ENCODE peak calls at places on chromosomes 2 and 18, in nine cellular contexts. One of them, this sample, is unnamed.

GRCh38 chr2:105328281-105329196 is 996 bp downstream of the TGFBRAP1 start:
- DNase-seq in A172: peak; percentile 18
- DNase-seq in heart right ventricle: no peak
- DNase-seq in activated T-helper 1 cell treated with Interleukin-2 at 50 U/mL for 16 hours: no peak
- DNase-seq in EH: peak; percentile 78
- DNase-seq in astrocyte of the spinal cord: no peak
- DNase-seq in transverse colon: peak; percentile 40
- DNase-seq in CD14-positive monocyte: no peak
- DNase-seq in H4: no peak
- DNase-seq in this sample: no peak

GRCh38 chr18:24003903-24004640 is 10.5 kb upstream of the TTC39C start:
- DNase-seq in EH: peak; percentile 80
- DNase-seq in astrocyte of the spinal cord: no peak
- DNase-seq in CD14-positive monocyte: no peak
- DNase-seq in H4: no peak
- DNase-seq in A172: no peak
- DNase-seq in heart right ventricle: no peak
- DNase-seq in transverse colon: no peak
- DNase-seq in activated T-helper 1 cell treated with Interleukin-2 at 50 U/mL for 16 hours: no peak
- DNase-seq in this sample: no peak

GRCh38 chr2:108444941-108445840 is 3.8 kb upstream of the GCC2 start:
- DNase-seq in activated T-helper 1 cell treated with Interleukin-2 at 50 U/mL for 16 hours: no peak
- DNase-seq in astrocyte of the spinal cord: no peak
- DNase-seq in heart right ventricle: no peak
- DNase-seq in transverse colon: no peak
- DNase-seq in EH: no peak
- DNase-seq in A172: no peak
- DNase-seq in H4: no peak
- DNase-seq in CD14-positive monocyte: no peak
- DNase-seq in this sample: no peak

GRCh38 chr2:156001851-156002250 is 330.7 kb downstream of the NR4A2 start:
- DNase-seq in heart right ventricle: no peak
- DNase-seq in CD14-positive monocyte: no peak
- DNase-seq in transverse colon: no peak
- DNase-seq in activated T-helper 1 cell treated with Interleukin-2 at 50 U/mL for 16 hours: no peak
- DNase-seq in A172: no peak
- DNase-seq in EH: no peak
- DNase-seq in H4: no peak
- DNase-seq in astrocyte of the spinal cord: no peak
- DNase-seq in this sample: no peak

GRCh38 chr2:108288534-108289106 is at the start of gene SULT1C2:
- DNase-seq in activated T-helper 1 cell treated with Interleukin-2 at 50 U/mL for 16 hours: no peak
- DNase-seq in astrocyte of the spinal cord: peak; percentile 91
- DNase-seq in heart right ventricle: no peak
- DNase-seq in EH: no peak
- DNase-seq in A172: peak; percentile 22
- DNase-seq in H4: peak; percentile 54
- DNase-seq in transverse colon: no peak
- DNase-seq in CD14-positive monocyte: no peak
- DNase-seq in this sample: no peak

GRCh38 chr18:34848695-34849094 is 138.6 kb downstream of the DTNA start:
- DNase-seq in heart right ventricle: no peak
- DNase-seq in EH: no peak
- DNase-seq in astrocyte of the spinal cord: no peak
- DNase-seq in activated T-helper 1 cell treated with Interleukin-2 at 50 U/mL for 16 hours: no peak
- DNase-seq in H4: no peak
- DNase-seq in CD14-positive monocyte: no peak
- DNase-seq in transverse colon: no peak
- DNase-seq in A172: no peak
- DNase-seq in this sample: no peak

GRCh38 chr2:38750011-38750792 is 959 bp downstream of the SRSF7 start:
- DNase-seq in heart right ventricle: peak; percentile 61
- DNase-seq in transverse colon: peak; percentile 72
- DNase-seq in CD14-positive monocyte: no peak
- DNase-seq in H4: peak; percentile 16
- DNase-seq in EH: peak; percentile 46
- DNase-seq in A172: no peak
- DNase-seq in astrocyte of the spinal cord: peak; percentile 30
- DNase-seq in activated T-helper 1 cell treated with Interleukin-2 at 50 U/mL for 16 hours: peak; percentile 41
- DNase-seq in this sample: no peak

GRCh38 chr2:170013802-170014551 is 164.0 kb upstream of the MYO3B start:
- DNase-seq in activated T-helper 1 cell treated with Interleukin-2 at 50 U/mL for 16 hours: no peak
- DNase-seq in heart right ventricle: no peak
- DNase-seq in CD14-positive monocyte: no peak
- DNase-seq in EH: no peak
- DNase-seq in astrocyte of the spinal cord: no peak
- DNase-seq in H4: no peak
- DNase-seq in A172: no peak
- DNase-seq in transverse colon: no peak
- DNase-seq in this sample: no peak

GRCh38 chr2:44943693-44944101 is 2.2 kb downstream of the SIX3 start:
- DNase-seq in EH: no peak
- DNase-seq in H4: no peak
- DNase-seq in A172: no peak
- DNase-seq in CD14-positive monocyte: no peak
- DNase-seq in transverse colon: no peak
- DNase-seq in activated T-helper 1 cell treated with Interleukin-2 at 50 U/mL for 16 hours: no peak
- DNase-seq in astrocyte of the spinal cord: no peak
- DNase-seq in heart right ventricle: no peak
- DNase-seq in this sample: no peak

GRCh38 chr18:52353589-52353988 is 13.6 kb downstream of the DCC start:
- DNase-seq in heart right ventricle: no peak
- DNase-seq in activated T-helper 1 cell treated with Interleukin-2 at 50 U/mL for 16 hours: no peak
- DNase-seq in A172: no peak
- DNase-seq in transverse colon: no peak
- DNase-seq in CD14-positive monocyte: no peak
- DNase-seq in EH: no peak
- DNase-seq in astrocyte of the spinal cord: no peak
- DNase-seq in H4: no peak
- DNase-seq in this sample: no peak

GRCh38 chr18:39190508-39190907 is 1624.9 kb upstream of the CELF4 start:
- DNase-seq in astrocyte of the spinal cord: no peak
- DNase-seq in transverse colon: no peak
- DNase-seq in CD14-positive monocyte: no peak
- DNase-seq in EH: no peak
- DNase-seq in H4: no peak
- DNase-seq in heart right ventricle: no peak
- DNase-seq in activated T-helper 1 cell treated with Interleukin-2 at 50 U/mL for 16 hours: no peak
- DNase-seq in A172: no peak
- DNase-seq in this sample: no peak

GRCh38 chr2:16625759-16626158 is 39.9 kb downstream of the CYRIA start:
- DNase-seq in heart right ventricle: no peak
- DNase-seq in CD14-positive monocyte: no peak
- DNase-seq in activated T-helper 1 cell treated with Interleukin-2 at 50 U/mL for 16 hours: no peak
- DNase-seq in astrocyte of the spinal cord: no peak
- DNase-seq in A172: no peak
- DNase-seq in transverse colon: no peak
- DNase-seq in EH: no peak
- DNase-seq in H4: no peak
- DNase-seq in this sample: peak; percentile 18

GRCh38 chr18:8153887-8154583 is 455.2 kb upstream of the RAB12 start:
- DNase-seq in heart right ventricle: no peak
- DNase-seq in activated T-helper 1 cell treated with Interleukin-2 at 50 U/mL for 16 hours: no peak
- DNase-seq in H4: peak; percentile 23
- DNase-seq in A172: peak; percentile 62
- DNase-seq in astrocyte of the spinal cord: peak; percentile 75
- DNase-seq in EH: peak; percentile 90
- DNase-seq in CD14-positive monocyte: no peak
- DNase-seq in transverse colon: no peak
- DNase-seq in this sample: no peak

GRCh38 chr2:189109921-189110397 is 69.6 kb downstream of the COL5A2 start:
- DNase-seq in activated T-helper 1 cell treated with Interleukin-2 at 50 U/mL for 16 hours: no peak
- DNase-seq in transverse colon: no peak
- DNase-seq in heart right ventricle: no peak
- DNase-seq in H4: no peak
- DNase-seq in astrocyte of the spinal cord: no peak
- DNase-seq in EH: peak; percentile 59
- DNase-seq in A172: no peak
- DNase-seq in CD14-positive monocyte: no peak
- DNase-seq in this sample: no peak

GRCh38 chr18:24499814-24500601 is 39.6 kb downstream of the HRH4 start:
- DNase-seq in H4: no peak
- DNase-seq in transverse colon: no peak
- DNase-seq in CD14-positive monocyte: no peak
- DNase-seq in astrocyte of the spinal cord: no peak
- DNase-seq in heart right ventricle: no peak
- DNase-seq in activated T-helper 1 cell treated with Interleukin-2 at 50 U/mL for 16 hours: no peak
- DNase-seq in EH: peak; percentile 60
- DNase-seq in A172: no peak
- DNase-seq in this sample: no peak

GRCh38 chr18:29436459-29436858 is 1259.5 kb upstream of the CDH2 start:
- DNase-seq in A172: no peak
- DNase-seq in EH: no peak
- DNase-seq in CD14-positive monocyte: no peak
- DNase-seq in H4: no peak
- DNase-seq in activated T-helper 1 cell treated with Interleukin-2 at 50 U/mL for 16 hours: no peak
- DNase-seq in astrocyte of the spinal cord: no peak
- DNase-seq in transverse colon: no peak
- DNase-seq in heart right ventricle: no peak
- DNase-seq in this sample: no peak

GRCh38 chr2:113078350-113078839 is 10.6 kb downstream of the IL1F10 start:
- DNase-seq in H4: no peak
- DNase-seq in A172: peak; percentile 99
- DNase-seq in activated T-helper 1 cell treated with Interleukin-2 at 50 U/mL for 16 hours: no peak
- DNase-seq in EH: peak; percentile 14
- DNase-seq in heart right ventricle: no peak
- DNase-seq in astrocyte of the spinal cord: no peak
- DNase-seq in transverse colon: no peak
- DNase-seq in CD14-positive monocyte: no peak
- DNase-seq in this sample: no peak

GRCh38 chr2:99504844-99505584 is 15.2 kb upstream of the REV1 start:
- DNase-seq in astrocyte of the spinal cord: no peak
- DNase-seq in EH: no peak
- DNase-seq in transverse colon: no peak
- DNase-seq in A172: no peak
- DNase-seq in H4: no peak
- DNase-seq in activated T-helper 1 cell treated with Interleukin-2 at 50 U/mL for 16 hours: no peak
- DNase-seq in heart right ventricle: no peak
- DNase-seq in CD14-positive monocyte: no peak
- DNase-seq in this sample: no peak

GRCh38 chr2:172635548-172635947 is 79.7 kb downstream of the PDK1 start:
- DNase-seq in activated T-helper 1 cell treated with Interleukin-2 at 50 U/mL for 16 hours: no peak
- DNase-seq in A172: no peak
- DNase-seq in transverse colon: no peak
- DNase-seq in EH: no peak
- DNase-seq in H4: no peak
- DNase-seq in CD14-positive monocyte: no peak
- DNase-seq in astrocyte of the spinal cord: no peak
- DNase-seq in heart right ventricle: no peak
- DNase-seq in this sample: no peak